ENCODE peak calls at places on chromosomes 1 and 21, in four cellular contexts. T is K562, M is H1, C is HepG2. Y is an unnamed sample.

GRCh38 chr1:154969741-154970452 is 650 bp downstream of the SHC1 start:
- DNase-seq in T (no peak), M (no peak), C (no peak), Y (peak)

GRCh38 chr21:26888256-26888655 is 43.0 kb upstream of the ADAMTS1 start:
- DNase-seq in T (no peak), M (no peak), C (no peak), Y (no peak)

GRCh38 chr1:84344286-84344685 is 42.8 kb downstream of the SAMD13 start:
- DNase-seq in T (no peak), M (no peak), C (no peak), Y (no peak)

GRCh38 chr1:6358757-6359567 is 34.6 kb downstream of the ACOT7 start:
- DNase-seq in T (peak), M (no peak), C (no peak), Y (peak)

GRCh38 chr1:2174348-2175054 is 20.1 kb downstream of the FAAP20 start:
- DNase-seq in T (peak), M (peak), C (peak), Y (peak)

GRCh38 chr1:247443641-247444040 is 14.3 kb downstream of the OR2B11 start:
- DNase-seq in T (no peak), M (no peak), C (no peak), Y (no peak)

GRCh38 chr1:71210746-71211145 is 129.9 kb upstream of the ZRANB2 start:
- DNase-seq in T (no peak), M (no peak), C (no peak), Y (no peak)

GRCh38 chr1:233326995-233327937 is at the start of gene MAP3K21:
- DNase-seq in T (peak), M (peak), C (no peak), Y (peak)

GRCh38 chr1:45327644-45328515 is 1.2 kb downstream of the HPDL start:
- DNase-seq in T (peak), M (peak), C (no peak), Y (no peak)

GRCh38 chr21:37184784-37185593 is 82.1 kb downstream of the VPS26C start:
- DNase-seq in T (no peak), M (no peak), C (no peak), Y (no peak)

GRCh38 chr21:45624356-45624854 is 19.1 kb upstream of the PCBP3 start:
- DNase-seq in T (no peak), M (no peak), C (no peak), Y (no peak)

GRCh38 chr1:81410919-81411318 is 389.8 kb upstream of the ADGRL2 start:
- DNase-seq in T (no peak), M (no peak), C (no peak), Y (no peak)

GRCh38 chr1:145846191-145846590 is 761 bp downstream of the NUDT17 start:
- DNase-seq in T (peak), M (peak), C (peak), Y (peak)

GRCh38 chr21:31660134-31660565 is 657 bp downstream of the SOD1 start:
- DNase-seq in T (no peak), M (no peak), C (no peak), Y (peak)

GRCh38 chr21:32004281-32004680 is 131.5 kb downstream of the HUNK start:
- DNase-seq in T (no peak), M (no peak), C (no peak), Y (no peak)

GRCh38 chr1:180343931-180344406 is 113.9 kb downstream of the LHX4 start:
- DNase-seq in T (no peak), M (no peak), C (no peak), Y (peak)

GRCh38 chr1:193629875-193630274 is 443.5 kb upstream of the B3GALT2 start:
- DNase-seq in T (no peak), M (no peak), C (no peak), Y (peak)

GRCh38 chr1:53507115-53507816 is 48.1 kb downstream of the DMRTB1 start:
- DNase-seq in T (peak), M (no peak), C (no peak), Y (no peak)

GRCh38 chr1:6352138-6352563 is 41.4 kb downstream of the ACOT7 start:
- DNase-seq in T (peak), M (peak), C (peak), Y (no peak)

GRCh38 chr1:31786366-31787060 is 22.4 kb upstream of the ADGRB2 start:
- DNase-seq in T (no peak), M (no peak), C (no peak), Y (no peak)

GRCh38 chr1:229070168-229070567 is 200.7 kb upstream of the RAB4A start:
- DNase-seq in T (no peak), M (no peak), C (no peak), Y (peak)

GRCh38 chr1:218739426-218739825 is 394.3 kb downstream of the TGFB2 start:
- DNase-seq in T (no peak), M (no peak), C (no peak), Y (no peak)

GRCh38 chr1:41046347-41046775 is 24.8 kb upstream of the SLFNL1 start:
- DNase-seq in T (no peak), M (no peak), C (no peak), Y (no peak)

DNA sequence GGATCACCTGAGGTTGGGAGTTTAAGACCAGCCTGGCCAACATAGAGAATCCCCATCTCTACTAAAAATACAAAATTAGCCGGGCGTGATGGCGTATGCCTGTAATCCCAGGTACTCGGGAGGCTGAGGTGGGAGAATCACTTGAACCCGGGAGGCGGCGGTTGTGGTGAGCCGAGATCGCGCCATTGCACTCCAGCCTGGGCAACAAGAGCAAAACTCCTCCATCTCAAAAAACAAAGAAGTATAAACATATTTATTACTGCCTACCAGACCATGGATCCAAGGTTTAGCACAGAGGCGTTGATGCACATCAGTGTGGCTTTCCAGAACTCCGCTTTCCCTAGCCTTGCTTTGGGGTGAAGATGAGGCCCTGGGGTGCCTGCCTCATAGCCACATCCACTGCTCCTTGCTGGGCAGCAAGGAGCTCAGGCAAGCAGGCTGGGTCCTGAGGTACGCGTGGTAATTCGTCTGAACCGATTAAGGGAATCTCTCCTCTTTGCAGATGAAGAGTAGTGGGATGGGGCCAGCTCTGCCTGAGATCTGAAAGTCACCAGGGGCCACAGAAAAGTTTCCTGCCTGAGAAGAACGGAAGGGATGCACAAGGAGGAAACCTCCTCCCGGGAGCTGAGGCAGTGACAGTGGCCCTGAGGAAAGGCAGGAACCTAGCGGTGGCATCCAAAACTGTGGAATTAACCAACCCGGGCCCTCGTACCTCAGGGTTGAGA is 52.3 kb upstream of the LBR start:
- DNase-seq in T (no peak), M (peak), C (no peak), Y (no peak)
- H3K27ac ChIP-seq in T (no peak), M (no peak), C (no peak), Y (no peak)

DNA sequence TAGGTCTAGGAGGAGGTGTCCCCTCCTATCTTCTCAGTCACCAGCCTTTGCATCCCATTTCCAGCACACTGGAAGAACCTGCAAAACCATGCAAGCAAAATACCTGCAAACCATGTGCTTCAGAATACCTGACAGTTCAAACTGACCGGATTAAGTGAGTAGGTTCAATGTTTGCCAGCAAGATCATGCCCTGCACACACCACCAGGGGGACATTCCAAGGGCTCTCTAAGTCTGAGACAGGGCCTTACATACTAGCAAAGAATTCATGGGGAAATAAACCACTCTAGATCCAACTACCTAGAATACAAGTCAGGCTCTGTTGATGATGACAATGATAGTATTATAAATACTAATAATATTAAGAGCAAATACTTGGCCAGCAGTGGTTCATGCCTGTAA is 27.6 kb downstream of the INPP5B start:
- DNase-seq in T (peak), M (no peak), C (peak), Y (no peak)
- TF ChIP-seq JUN in T (no peak), M (no peak), C (no peak), Y (no peak)

GRCh38 chr1:29380532-29380931 is 144.2 kb downstream of the PTPRU start:
- DNase-seq in T (no peak), M (no peak), C (no peak), Y (no peak)

GRCh38 chr1:29383972-29384371 is 147.7 kb downstream of the PTPRU start:
- DNase-seq in T (no peak), M (no peak), C (no peak), Y (peak)

GRCh38 chr1:29384496-29385015 is 148.2 kb downstream of the PTPRU start:
- DNase-seq in T (no peak), M (no peak), C (no peak), Y (no peak)

GRCh38 chr1:29381426-29381825 is 145.1 kb downstream of the PTPRU start:
- DNase-seq in T (no peak), M (no peak), C (no peak), Y (no peak)

GRCh38 chr1:29382851-29383588 is 146.7 kb downstream of the PTPRU start:
- DNase-seq in T (no peak), M (no peak), C (no peak), Y (no peak)
- H2AFZ ChIP-seq in T (no peak), M (peak), C (no peak), Y (peak)

GRCh38 chr1:17232759-17233661 is 15.9 kb upstream of the PADI3 start:
- DNase-seq in T (no peak), M (no peak), C (no peak), Y (peak)
- H3K27ac ChIP-seq in T (no peak), M (no peak), C (no peak), Y (peak)

GRCh38 chr1:35505911-35506798 is 51.0 kb downstream of the KIAA0319L start:
- DNase-seq in T (peak), M (no peak), C (no peak), Y (peak)
- TF ChIP-seq JUN in T (no peak), M (no peak), C (no peak), Y (peak)

GRCh38 chr1:52119291-52119690 is 22.6 kb upstream of the ZFYVE9 start:
- DNase-seq in T (no peak), M (no peak), C (no peak), Y (no peak)

GRCh38 chr1:52125727-52126359 is 16.0 kb upstream of the ZFYVE9 start:
- DNase-seq in T (no peak), M (no peak), C (no peak), Y (no peak)

GRCh38 chr1:52119722-52120121 is 22.2 kb upstream of the ZFYVE9 start:
- DNase-seq in T (no peak), M (no peak), C (no peak), Y (no peak)

GRCh38 chr1:52123622-52124021 is 18.3 kb upstream of the ZFYVE9 start:
- DNase-seq in T (no peak), M (no peak), C (no peak), Y (no peak)

GRCh38 chr1:52122424-52122823 is 19.5 kb upstream of the ZFYVE9 start:
- DNase-seq in T (no peak), M (no peak), C (no peak), Y (no peak)
- H2AFZ ChIP-seq in T (no peak), M (no peak), C (no peak), Y (peak)

DNA sequence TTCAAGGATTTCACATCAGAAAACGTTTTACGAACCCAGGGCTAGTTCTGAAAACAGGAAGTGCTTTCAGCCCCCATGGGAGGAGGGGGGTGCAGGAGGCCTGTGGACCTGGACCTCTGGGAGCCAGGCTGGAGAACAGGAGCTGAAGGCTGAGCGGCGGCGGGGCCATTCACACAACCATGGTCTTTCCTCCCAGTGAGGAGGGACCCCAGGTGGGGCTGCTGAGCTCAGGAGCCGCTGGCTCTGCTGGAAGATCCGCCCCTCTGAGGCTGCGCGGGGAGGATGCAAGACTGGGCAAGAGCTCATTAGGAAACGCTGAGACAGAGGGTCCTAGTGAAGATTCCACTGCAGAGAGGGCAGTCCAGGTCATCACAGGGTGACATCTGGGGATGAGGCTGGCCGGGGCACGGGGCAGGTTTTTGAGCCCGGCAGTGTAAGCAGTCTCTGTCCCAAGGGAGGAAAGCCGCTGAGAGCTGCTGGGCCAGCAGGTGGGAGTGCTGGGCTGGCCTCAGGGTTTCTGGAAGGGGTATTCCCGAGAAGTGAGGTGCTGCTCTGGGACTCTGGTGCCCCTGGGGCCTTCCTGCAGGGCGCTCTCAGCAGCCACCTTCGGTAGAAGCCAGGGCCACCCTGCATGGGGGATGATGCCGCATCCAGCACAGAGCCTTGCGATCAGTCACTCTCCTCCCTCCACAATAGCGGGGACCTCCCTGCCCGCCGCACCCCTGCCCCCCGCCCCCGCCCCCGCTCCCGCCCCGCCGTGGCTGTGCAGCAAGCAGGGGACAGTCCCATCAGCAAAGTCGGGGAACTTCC is 7.5 kb downstream of the MX2 start:
- DNase-seq in T (no peak), M (peak), C (peak), Y (no peak)
- H3K27ac ChIP-seq in T (no peak), M (no peak), C (peak), Y (no peak)